ENCODE peak calls at places on chromosomes 1 and 21, in four cellular contexts. U is HFF-Myc, P is transverse colon, C is colonic mucosa. M is an unnamed sample.

GRCh38 chr21:35203093-35204021 is 154.3 kb upstream of the RUNX1 start:
- DNase-seq in C (no peak), P (no peak), U (no peak), M (peak)

GRCh38 chr21:27975514-27975913 is 1008.6 kb upstream of the ADAMTS5 start:
- DNase-seq in U (no peak), P (no peak), C (no peak), M (no peak)

GRCh38 chr21:29511076-29511475 is 212.4 kb downstream of the BACH1 start:
- DNase-seq in P (no peak), C (no peak), U (no peak), M (peak)

GRCh38 chr1:167463856-167464565 is 54.3 kb downstream of the CD247 start:
- DNase-seq in P (no peak), C (no peak), U (no peak), M (no peak)

GRCh38 chr1:183548136-183548535 is 42.1 kb downstream of the NCF2 start:
- DNase-seq in U (no peak), P (no peak), C (no peak), M (no peak)

GRCh38 chr1:64163972-64164371 is 39.5 kb upstream of the UBE2U start:
- DNase-seq in P (no peak), C (no peak), U (no peak), M (peak)

GRCh38 chr1:45009956-45010854 is 919 bp downstream of the HECTD3 start:
- DNase-seq in P (peak), U (no peak), C (peak), M (peak)

GRCh38 chr1:57532299-57532698 is 108.4 kb upstream of the DAB1 start:
- DNase-seq in U (no peak), P (no peak), C (no peak), M (no peak)

GRCh38 chr21:31371715-31372114 is 27.7 kb upstream of the TIAM1 start:
- DNase-seq in C (no peak), U (no peak), P (no peak), M (no peak)

GRCh38 chr1:1371741-1372711 is 3.0 kb downstream of the AURKAIP1 start:
- DNase-seq in P (peak), C (peak), U (no peak), M (peak)

GRCh38 chr1:228691926-228692325 is 43.4 kb upstream of the RHOU start:
- DNase-seq in C (peak), U (peak), P (peak), M (peak)

GRCh38 chr1:16022393-16022792 is 557 bp downstream of the CLCNKA start:
- DNase-seq in P (no peak), C (no peak), U (no peak), M (no peak)

GRCh38 chr1:223845810-223846667 is at the start of gene TP53BP2:
- DNase-seq in P (peak), U (peak), C (peak), M (peak)

GRCh38 chr1:70360321-70360720 is 5.8 kb upstream of the ANKRD13C start:
- DNase-seq in P (no peak), U (no peak), C (no peak), M (no peak)

GRCh38 chr1:180251526-180252305 is 21.7 kb downstream of the LHX4 start:
- DNase-seq in P (no peak), C (no peak), U (no peak), M (no peak)

GRCh38 chr21:7917729-7918128 is 2603.7 kb upstream of the TPTE start:
- DNase-seq in P (no peak), U (no peak), C (no peak), M (no peak)

GRCh38 chr1:228459091-228459993 is 27.8 kb upstream of the RNF187 start:
- DNase-seq in C (peak), P (peak), U (peak), M (peak)

GRCh38 chr1:208007319-208007937 is 96.5 kb upstream of the CD34 start:
- DNase-seq in C (no peak), P (no peak), U (no peak), M (peak)

GRCh38 chr21:32916522-32917099 is 109.1 kb upstream of the OLIG2 start:
- DNase-seq in U (no peak), P (no peak), C (no peak), M (peak)

GRCh38 chr21:28738882-28739281 is 253.8 kb downstream of the LTN1 start:
- DNase-seq in C (no peak), U (no peak), P (no peak), M (no peak)

GRCh38 chr1:94592566-94592920 is 51.0 kb upstream of the F3 start:
- DNase-seq in C (no peak), P (no peak), U (no peak), M (no peak)

GRCh38 chr1:57848406-57848805 is 424.5 kb upstream of the DAB1 start:
- DNase-seq in U (no peak), C (no peak), P (no peak), M (peak)

GRCh38 chr1:243594455-243594854 is 255.6 kb downstream of the AKT3 start:
- DNase-seq in C (no peak), P (no peak), U (no peak), M (no peak)

GRCh38 chr1:29706936-29707335 is 470.6 kb downstream of the PTPRU start:
- DNase-seq in C (no peak), U (peak), P (no peak), M (peak)

GRCh38 chr1:72371259-72372035 is 89.1 kb upstream of the NEGR1 start:
- DNase-seq in C (no peak), U (no peak), P (no peak), M (no peak)

GRCh38 chr1:47572731-47573505 is 135.1 kb downstream of the FOXD2 start:
- DNase-seq in C (no peak), P (no peak), U (no peak), M (peak)

GRCh38 chr1:156095906-156096508 is 13.7 kb upstream of the MEX3A start:
- DNase-seq in C (no peak), P (no peak), U (no peak), M (peak)

GRCh38 chr1:162703708-162704107 is 71.4 kb downstream of the DDR2 start:
- DNase-seq in C (no peak), P (no peak), U (no peak), M (no peak)

GRCh38 chr1:244955661-244956060 is 91.3 kb upstream of the HNRNPU start:
- DNase-seq in P (no peak), U (no peak), C (no peak), M (no peak)

GRCh38 chr1:181296180-181296579 is 187.1 kb upstream of the CACNA1E start:
- DNase-seq in U (no peak), C (no peak), P (no peak), M (no peak)

GRCh38 chr21:23478381-23478780 is 2128.9 kb downstream of the MRPL39 start:
- DNase-seq in P (no peak), U (no peak), C (no peak), M (no peak)

GRCh38 chr1:101653482-101653946 is 343.2 kb downstream of the OLFM3 start:
- DNase-seq in P (peak), U (no peak), C (no peak), M (peak)

GRCh38 chr1:200364121-200364759 is 45.6 kb downstream of the ZNF281 start:
- DNase-seq in P (no peak), U (no peak), C (no peak), M (peak)

GRCh38 chr21:44445413-44445812 is 9.9 kb upstream of the LRRC3 start:
- DNase-seq in P (no peak), C (no peak), U (no peak), M (no peak)

GRCh38 chr1:115041654-115042053 is 12.0 kb downstream of the TSHB start:
- DNase-seq in U (no peak), P (no peak), C (no peak), M (peak)

GRCh38 chr1:155392898-155393411 is 72.3 kb downstream of the RUSC1 start:
- DNase-seq in C (no peak), U (no peak), P (no peak), M (no peak)

GRCh38 chr1:190084552-190084951 is 393.1 kb downstream of the BRINP3 start:
- DNase-seq in U (no peak), P (no peak), C (no peak), M (no peak)

GRCh38 chr1:246304468-246305259 is 202.4 kb downstream of the SMYD3 start:
- DNase-seq in U (no peak), P (no peak), C (no peak), M (no peak)

GRCh38 chr1:25020851-25021585 is 90.9 kb upstream of the RUNX3 start:
- DNase-seq in P (no peak), C (no peak), U (no peak), M (no peak)